ENCODE peak calls at places on chromosome 21, in nine cellular contexts. One of them, this sample, is unnamed.

GRCh38 chr21:42784276-42784675 is 95.1 kb downstream of the WDR4 start:
- DNase-seq in left ventricle myocardium inferior: no peak
- DNase-seq in amniotic stem cell: no peak
- DNase-seq in AG08396: no peak
- DNase-seq in SHP77: no peak
- DNase-seq in GM20000: no peak
- DNase-seq in A549: no peak
- DNase-seq in NCI-H774: no peak
- DNase-seq in mesenchymal stem cell: no peak
- DNase-seq in this sample: no peak

GRCh38 chr21:23522750-23523149 is 2084.5 kb downstream of the MRPL39 start:
- DNase-seq in amniotic stem cell: no peak
- DNase-seq in AG08396: no peak
- DNase-seq in SHP77: no peak
- DNase-seq in mesenchymal stem cell: no peak
- DNase-seq in GM20000: no peak
- DNase-seq in NCI-H774: no peak
- DNase-seq in left ventricle myocardium inferior: no peak
- DNase-seq in A549: no peak
- DNase-seq in this sample: no peak

GRCh38 chr21:15241997-15242767 is 177.4 kb upstream of the NRIP1 start:
- DNase-seq in A549: peak; percentile 14
- DNase-seq in GM20000: no peak
- DNase-seq in AG08396: no peak
- DNase-seq in amniotic stem cell: no peak
- DNase-seq in SHP77: no peak
- DNase-seq in left ventricle myocardium inferior: no peak
- DNase-seq in NCI-H774: no peak
- DNase-seq in mesenchymal stem cell: no peak
- DNase-seq in this sample: no peak

GRCh38 chr21:32141009-32141357 is 137.9 kb downstream of the MIS18A start:
- DNase-seq in mesenchymal stem cell: no peak
- DNase-seq in amniotic stem cell: no peak
- DNase-seq in SHP77: no peak
- DNase-seq in left ventricle myocardium inferior: no peak
- DNase-seq in NCI-H774: no peak
- DNase-seq in A549: no peak
- DNase-seq in AG08396: no peak
- DNase-seq in GM20000: no peak
- DNase-seq in this sample: no peak

GRCh38 chr21:43339668-43340067 is 87.3 kb downstream of the SIK1 start:
- DNase-seq in NCI-H774: no peak
- DNase-seq in SHP77: no peak
- DNase-seq in A549: peak; percentile 53
- DNase-seq in GM20000: no peak
- DNase-seq in mesenchymal stem cell: no peak
- DNase-seq in amniotic stem cell: no peak
- DNase-seq in AG08396: no peak
- DNase-seq in left ventricle myocardium inferior: peak; percentile 58
- DNase-seq in this sample: no peak

GRCh38 chr21:32298148-32298559 is 501 bp upstream of the MRAP start:
- DNase-seq in mesenchymal stem cell: no peak
- DNase-seq in AG08396: no peak
- DNase-seq in amniotic stem cell: no peak
- DNase-seq in NCI-H774: no peak
- DNase-seq in left ventricle myocardium inferior: no peak
- DNase-seq in A549: no peak
- DNase-seq in GM20000: no peak
- DNase-seq in SHP77: no peak
- DNase-seq in this sample: no peak

GRCh38 chr21:46046471-46046870 is 51.4 kb upstream of the COL6A2 start:
- DNase-seq in SHP77: no peak
- DNase-seq in A549: no peak
- DNase-seq in mesenchymal stem cell: no peak
- DNase-seq in GM20000: no peak
- DNase-seq in amniotic stem cell: no peak
- DNase-seq in left ventricle myocardium inferior: no peak
- DNase-seq in NCI-H774: no peak
- DNase-seq in AG08396: no peak
- DNase-seq in this sample: no peak

GRCh38 chr21:44701541-44701940 is 4.6 kb downstream of the KRTAP10-12 start:
- DNase-seq in mesenchymal stem cell: no peak
- DNase-seq in NCI-H774: no peak
- DNase-seq in AG08396: no peak
- DNase-seq in A549: no peak
- DNase-seq in SHP77: no peak
- DNase-seq in left ventricle myocardium inferior: no peak
- DNase-seq in amniotic stem cell: no peak
- DNase-seq in GM20000: no peak
- DNase-seq in this sample: no peak

GRCh38 chr21:15084668-15085067 is 19.9 kb upstream of the NRIP1 start:
- DNase-seq in A549: no peak
- DNase-seq in GM20000: no peak
- DNase-seq in left ventricle myocardium inferior: no peak
- DNase-seq in amniotic stem cell: no peak
- DNase-seq in SHP77: no peak
- DNase-seq in NCI-H774: no peak
- DNase-seq in AG08396: no peak
- DNase-seq in mesenchymal stem cell: no peak
- DNase-seq in this sample: no peak

This sample was measured in GM04503.